ENCODE peak calls at places on chromosomes 2 and 18, in six cellular contexts. V is HFFc6; N is IMR-90; E is activated CD8-positive, alpha-beta T cell treated with anti-CD3 and anti-CD28 coated beads for 36 hours; C is HCT116; Z is neural progenitor cell. W is an unnamed sample.

GRCh38 chr2:188114014-188114413 is 177.7 kb upstream of the GULP1 start:
- DNase-seq in V (peak), N (peak), E (no peak), C (no peak), Z (no peak), W (no peak)

GRCh38 chr2:11430729-11431128 is 35.2 kb downstream of the E2F6 start:
- DNase-seq in V (no peak), N (no peak), E (no peak), C (no peak), Z (no peak), W (no peak)

GRCh38 chr2:200619275-200619674 is 33.5 kb downstream of the AOX1 start:
- DNase-seq in V (no peak), N (peak), E (no peak), C (no peak), Z (no peak), W (no peak)

GRCh38 chr2:8628179-8628869 is 53.5 kb upstream of the ID2 start:
- DNase-seq in V (no peak), N (peak), E (no peak), C (peak), Z (no peak), W (peak)

GRCh38 chr18:10715791-10716190 is 190.0 kb downstream of the NAPG start:
- DNase-seq in V (no peak), N (peak), E (no peak), C (no peak), Z (no peak), W (no peak)

GRCh38 chr2:234330902-234331301 is 166.0 kb downstream of the ARL4C start:
- DNase-seq in V (no peak), N (no peak), E (no peak), C (no peak), Z (peak), W (no peak)

GRCh38 chr2:225429718-225430117 is 30.2 kb downstream of the NYAP2 start:
- DNase-seq in V (no peak), N (peak), E (no peak), C (no peak), Z (no peak), W (no peak)

GRCh38 chr18:54149078-54149697 is 75.3 kb downstream of the MBD2 start:
- DNase-seq in V (peak), N (peak), E (peak), C (peak), Z (no peak), W (no peak)

GRCh38 chr2:222673883-222674282 is 2.4 kb downstream of the MOGAT1 start:
- DNase-seq in V (no peak), N (no peak), E (no peak), C (no peak), Z (no peak), W (no peak)

GRCh38 chr2:160332318-160332717 is 132.2 kb upstream of the ITGB6 start:
- DNase-seq in V (no peak), N (peak), E (peak), C (no peak), Z (no peak), W (no peak)

GRCh38 chr18:9898792-9899549 is 13.2 kb downstream of the TXNDC2 start:
- DNase-seq in V (peak), N (peak), E (peak), C (peak), Z (no peak), W (no peak)

GRCh38 chr2:65378308-65378689 is 54.1 kb downstream of the SPRED2 start:
- DNase-seq in V (no peak), N (no peak), E (no peak), C (no peak), Z (no peak), W (no peak)

GRCh38 chr2:8389373-8390108 is 292.3 kb upstream of the ID2 start:
- DNase-seq in V (no peak), N (peak), E (no peak), C (no peak), Z (no peak), W (no peak)

GRCh38 chr2:216222650-216223352 is 113.7 kb downstream of the XRCC5 start:
- DNase-seq in V (peak), N (peak), E (peak), C (no peak), Z (peak), W (peak)

GRCh38 chr18:58572181-58572580 is 56.7 kb downstream of the ALPK2 start:
- DNase-seq in V (peak), N (peak), E (no peak), C (no peak), Z (no peak), W (no peak)

GRCh38 chr18:58196881-58197872 is 153.2 kb downstream of the NEDD4L start:
- DNase-seq in V (no peak), N (no peak), E (no peak), C (no peak), Z (no peak), W (no peak)

GRCh38 chr18:56565059-56565458 is 73.3 kb downstream of the TXNL1 start:
- DNase-seq in V (no peak), N (no peak), E (no peak), C (no peak), Z (no peak), W (no peak)

GRCh38 chr18:56560992-56561391 is 77.4 kb downstream of the TXNL1 start:
- DNase-seq in V (no peak), N (no peak), E (no peak), C (no peak), Z (no peak), W (no peak)

GRCh38 chr18:56565596-56566355 is 72.6 kb downstream of the TXNL1 start:
- DNase-seq in V (peak), N (peak), E (no peak), C (no peak), Z (no peak), W (no peak)

GRCh38 chr18:56562479-56562878 is 75.9 kb downstream of the TXNL1 start:
- DNase-seq in V (no peak), N (no peak), E (no peak), C (no peak), Z (no peak), W (no peak)

DNA sequence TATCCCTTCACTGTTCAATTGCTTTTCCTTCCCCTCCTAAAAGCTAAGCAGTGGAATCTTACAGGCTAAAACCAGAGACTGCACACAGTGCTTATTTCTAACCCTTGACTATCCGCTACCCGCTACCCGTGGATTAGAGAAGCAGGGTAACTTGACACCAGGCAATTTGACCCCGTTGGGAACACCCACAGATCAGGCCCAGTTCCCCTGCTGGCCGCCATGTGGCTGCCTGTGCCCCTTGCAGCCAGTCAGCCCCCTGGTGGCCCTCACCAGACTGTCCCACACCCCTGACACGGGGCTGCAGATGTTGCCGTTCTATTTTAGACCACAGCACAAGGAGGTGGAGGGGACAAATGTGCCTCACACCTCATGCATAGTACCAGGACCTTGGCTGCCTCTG is 74.8 kb downstream of the TXNL1 start:
- DNase-seq in V (no peak), N (no peak), E (peak), C (peak), Z (peak), W (peak)
- TF ChIP-seq CTCF in V (peak), N (peak), E (no peak), C (peak), Z (peak), W (peak)

GRCh38 chr2:112345030-112346027 is 69.9 kb downstream of the ZC3H6 start:
- DNase-seq in V (no peak), N (no peak), E (no peak), C (no peak), Z (no peak), W (no peak)
- TF ChIP-seq CTCF in V (peak), N (no peak), E (no peak), C (peak), Z (peak), W (peak)

GRCh38 chr2:22843919-22844537 is 541.0 kb upstream of the KLHL29 start:
- DNase-seq in V (no peak), N (no peak), E (no peak), C (no peak), Z (no peak), W (no peak)
- TF ChIP-seq CTCF in V (no peak), N (no peak), E (no peak), C (no peak), Z (no peak), W (no peak)

DNA sequence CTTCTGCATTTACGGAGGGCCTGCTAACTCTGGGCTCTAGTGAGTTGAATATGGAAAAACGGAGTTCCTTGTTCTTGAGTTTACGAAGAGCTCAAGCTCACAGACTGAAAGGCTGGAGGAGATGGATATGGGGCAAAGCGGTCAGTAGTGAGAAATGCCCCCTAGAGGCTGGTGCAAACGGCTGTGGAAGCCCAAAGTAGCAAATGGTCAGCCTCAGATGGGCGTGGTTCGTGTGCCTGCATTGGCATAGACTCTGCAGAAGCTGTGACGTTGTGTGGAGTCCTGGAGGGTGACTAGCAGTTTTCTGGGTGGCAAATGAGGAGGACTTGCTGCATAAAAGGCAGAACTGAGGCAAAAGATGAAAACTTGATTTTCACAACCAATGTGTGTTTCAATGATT is 93.6 kb upstream of the TWIST2 start:
- DNase-seq in V (no peak), N (no peak), E (no peak), C (peak), Z (no peak), W (no peak)
- TF ChIP-seq CTCF in V (peak), N (no peak), E (no peak), C (peak), Z (peak), W (peak)

DNA sequence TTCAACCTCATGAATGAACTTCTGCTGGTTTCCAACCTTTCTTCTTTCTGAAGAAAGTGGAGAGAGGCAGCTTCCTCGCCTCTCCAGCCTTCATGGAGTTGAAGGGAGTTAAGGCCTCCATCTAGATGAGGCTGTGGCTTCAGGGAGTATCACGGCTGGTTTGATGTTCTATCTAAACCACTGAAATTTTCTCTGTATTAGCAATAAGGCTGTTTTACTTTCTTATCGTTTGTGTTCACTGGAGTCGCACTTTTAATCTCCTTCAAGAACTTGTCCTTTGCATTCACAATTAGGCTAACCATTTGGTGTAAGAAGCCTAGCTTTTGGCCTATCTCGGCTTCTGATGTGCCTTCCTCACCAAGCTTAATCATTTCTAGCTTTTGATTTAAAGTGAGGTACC is 19.9 kb upstream of the CTDP1 start:
- DNase-seq in V (no peak), N (no peak), E (no peak), C (no peak), Z (no peak), W (no peak)
- TF ChIP-seq CTCF in V (no peak), N (no peak), E (no peak), C (no peak), Z (no peak), W (no peak)

GRCh38 chr2:224382973-224383555 is 18.8 kb downstream of the FAM124B start:
- DNase-seq in V (no peak), N (no peak), E (no peak), C (no peak), Z (no peak), W (no peak)

GRCh38 chr2:224381913-224382647 is 19.8 kb downstream of the FAM124B start:
- DNase-seq in V (no peak), N (no peak), E (no peak), C (no peak), Z (no peak), W (no peak)

GRCh38 chr2:224379210-224379609 is 22.7 kb downstream of the FAM124B start:
- DNase-seq in V (no peak), N (no peak), E (no peak), C (no peak), Z (no peak), W (no peak)

GRCh38 chr2:224379986-224380385 is 21.9 kb downstream of the FAM124B start:
- DNase-seq in V (no peak), N (no peak), E (no peak), C (no peak), Z (no peak), W (no peak)

DNA sequence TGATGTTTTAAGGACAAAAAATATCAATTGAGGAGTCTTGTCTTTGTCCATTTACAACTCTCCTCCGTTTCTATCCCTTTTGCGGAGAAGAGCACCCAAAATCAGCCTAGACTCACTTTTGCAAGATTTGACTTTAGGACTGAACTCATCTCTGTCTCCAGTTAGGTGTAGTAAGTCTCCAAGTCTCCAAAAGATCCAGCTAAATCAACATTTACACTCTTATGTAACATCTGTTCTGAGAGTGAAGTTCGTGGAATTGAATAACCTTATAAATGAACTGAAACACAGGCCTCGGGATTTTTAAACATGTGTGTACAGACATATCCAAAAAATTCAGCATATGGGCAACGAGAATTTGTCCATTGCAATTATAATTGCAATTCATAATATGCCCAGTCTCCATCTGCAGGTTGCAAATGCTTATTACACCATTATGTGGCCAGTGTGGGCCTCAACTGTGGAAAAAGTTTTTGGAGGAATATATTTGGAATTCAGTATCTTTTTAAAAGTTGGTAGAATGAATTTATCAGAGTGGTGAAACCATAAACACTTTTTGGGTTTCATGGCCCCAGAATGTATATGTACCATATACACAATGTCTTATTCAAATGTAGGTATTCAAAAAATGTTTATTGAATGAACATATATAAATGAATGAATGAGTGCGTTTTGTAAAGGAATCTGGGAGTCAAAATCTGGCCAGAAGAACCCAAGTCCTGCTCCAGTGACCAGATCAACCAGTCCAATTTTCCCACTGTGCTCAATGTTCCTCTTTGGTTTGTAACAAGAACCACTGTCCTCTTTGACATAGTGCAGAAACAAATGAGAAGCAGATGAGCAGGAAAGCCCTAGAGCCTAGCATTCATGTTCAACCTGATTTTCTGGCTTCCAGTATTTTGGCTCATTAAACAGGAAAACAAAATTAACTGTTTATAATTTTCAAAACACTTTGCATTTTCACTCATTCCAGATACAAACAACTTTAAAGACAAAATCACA is 23.5 kb downstream of the FAM124B start:
- DNase-seq in V (no peak), N (no peak), E (no peak), C (no peak), Z (no peak), W (no peak)
- TF ChIP-seq CTCF in V (peak), N (peak), E (no peak), C (peak), Z (peak), W (no peak)

W was measured in H9.